ENCODE peak calls at places on chromosomes 5 and 9, in seven cellular contexts. One of them, this sample, is unnamed.

GRCh38 chr5:67014957-67015400 is 181.6 kb downstream of the CD180 start:
- DNase-seq in G401: no peak
- DNase-seq in natural killer cell: no peak
- DNase-seq in choroid plexus epithelial cell: peak; percentile 51
- DNase-seq in stimulated activated CD8-positive, alpha-beta memory T cell treated with anti-CD3 and anti-CD28 coated beads, Interleukin-15, amount 100 ng/mL, for 1 hour: no peak
- DNase-seq in neural crest cell: no peak
- DNase-seq in GM23248: no peak
- DNase-seq in this sample: peak; percentile 27

GRCh38 chr9:83280790-83281189 is 217.8 kb upstream of the RASEF start:
- DNase-seq in G401: no peak
- DNase-seq in natural killer cell: no peak
- DNase-seq in choroid plexus epithelial cell: no peak
- DNase-seq in stimulated activated CD8-positive, alpha-beta memory T cell treated with anti-CD3 and anti-CD28 coated beads, Interleukin-15, amount 100 ng/mL, for 1 hour: no peak
- DNase-seq in neural crest cell: no peak
- DNase-seq in GM23248: no peak
- DNase-seq in this sample: no peak

GRCh38 chr5:32600057-32600622 is 14.8 kb downstream of the SUB1 start:
- DNase-seq in G401: peak; percentile 58
- DNase-seq in natural killer cell: no peak
- DNase-seq in choroid plexus epithelial cell: peak; percentile 58
- DNase-seq in stimulated activated CD8-positive, alpha-beta memory T cell treated with anti-CD3 and anti-CD28 coated beads, Interleukin-15, amount 100 ng/mL, for 1 hour: no peak
- DNase-seq in neural crest cell: no peak
- DNase-seq in GM23248: peak; percentile 87
- DNase-seq in this sample: peak; percentile 57

GRCh38 chr5:79225026-79225425 is 10.9 kb upstream of the JMY start:
- DNase-seq in G401: no peak
- DNase-seq in natural killer cell: no peak
- DNase-seq in choroid plexus epithelial cell: no peak
- DNase-seq in stimulated activated CD8-positive, alpha-beta memory T cell treated with anti-CD3 and anti-CD28 coated beads, Interleukin-15, amount 100 ng/mL, for 1 hour: no peak
- DNase-seq in neural crest cell: no peak
- DNase-seq in GM23248: peak; percentile 49
- DNase-seq in this sample: peak; percentile 22

GRCh38 chr5:98775962-98776687 is 2.7 kb downstream of the RGMB start:
- DNase-seq in G401: no peak
- DNase-seq in natural killer cell: no peak
- DNase-seq in choroid plexus epithelial cell: peak; percentile 73
- DNase-seq in stimulated activated CD8-positive, alpha-beta memory T cell treated with anti-CD3 and anti-CD28 coated beads, Interleukin-15, amount 100 ng/mL, for 1 hour: no peak
- DNase-seq in neural crest cell: no peak
- DNase-seq in GM23248: peak; percentile 87
- DNase-seq in this sample: peak; percentile 94

GRCh38 chr9:77663754-77664153 is 15.6 kb upstream of the GNA14 start:
- DNase-seq in G401: no peak
- DNase-seq in natural killer cell: no peak
- DNase-seq in choroid plexus epithelial cell: no peak
- DNase-seq in stimulated activated CD8-positive, alpha-beta memory T cell treated with anti-CD3 and anti-CD28 coated beads, Interleukin-15, amount 100 ng/mL, for 1 hour: no peak
- DNase-seq in neural crest cell: no peak
- DNase-seq in GM23248: peak; percentile 35
- DNase-seq in this sample: peak; percentile 15

GRCh38 chr5:147084702-147085101 is 150.1 kb upstream of the STK32A start:
- DNase-seq in G401: no peak
- DNase-seq in natural killer cell: no peak
- DNase-seq in choroid plexus epithelial cell: no peak
- DNase-seq in stimulated activated CD8-positive, alpha-beta memory T cell treated with anti-CD3 and anti-CD28 coated beads, Interleukin-15, amount 100 ng/mL, for 1 hour: no peak
- DNase-seq in neural crest cell: peak; percentile 45
- DNase-seq in GM23248: no peak
- DNase-seq in this sample: no peak

GRCh38 chr5:3825888-3826465 is 230.3 kb downstream of the IRX1 start:
- DNase-seq in G401: peak; percentile 20
- DNase-seq in natural killer cell: no peak
- DNase-seq in choroid plexus epithelial cell: no peak
- DNase-seq in stimulated activated CD8-positive, alpha-beta memory T cell treated with anti-CD3 and anti-CD28 coated beads, Interleukin-15, amount 100 ng/mL, for 1 hour: no peak
- DNase-seq in neural crest cell: no peak
- DNase-seq in GM23248: no peak
- DNase-seq in this sample: no peak

GRCh38 chr5:32116574-32117313 is 57.4 kb downstream of the GOLPH3 start:
- DNase-seq in G401: no peak
- DNase-seq in natural killer cell: no peak
- DNase-seq in choroid plexus epithelial cell: peak; percentile 22
- DNase-seq in stimulated activated CD8-positive, alpha-beta memory T cell treated with anti-CD3 and anti-CD28 coated beads, Interleukin-15, amount 100 ng/mL, for 1 hour: no peak
- DNase-seq in neural crest cell: no peak
- DNase-seq in GM23248: peak; percentile 58
- DNase-seq in this sample: peak; percentile 26

GRCh38 chr9:127588740-127589506 is 23.2 kb upstream of the STXBP1 start:
- DNase-seq in G401: no peak
- DNase-seq in natural killer cell: no peak
- DNase-seq in choroid plexus epithelial cell: no peak
- DNase-seq in stimulated activated CD8-positive, alpha-beta memory T cell treated with anti-CD3 and anti-CD28 coated beads, Interleukin-15, amount 100 ng/mL, for 1 hour: no peak
- DNase-seq in neural crest cell: no peak
- DNase-seq in GM23248: no peak
- DNase-seq in this sample: no peak

GRCh38 chr5:93425102-93425501 is 155.9 kb downstream of the NR2F1-AS1 start:
- DNase-seq in G401: peak; percentile 39
- DNase-seq in natural killer cell: no peak
- DNase-seq in choroid plexus epithelial cell: no peak
- DNase-seq in stimulated activated CD8-positive, alpha-beta memory T cell treated with anti-CD3 and anti-CD28 coated beads, Interleukin-15, amount 100 ng/mL, for 1 hour: no peak
- DNase-seq in neural crest cell: no peak
- DNase-seq in GM23248: peak; percentile 62
- DNase-seq in this sample: no peak

GRCh38 chr9:77793909-77794308 is 145.8 kb upstream of the GNA14 start:
- DNase-seq in G401: no peak
- DNase-seq in natural killer cell: no peak
- DNase-seq in choroid plexus epithelial cell: no peak
- DNase-seq in stimulated activated CD8-positive, alpha-beta memory T cell treated with anti-CD3 and anti-CD28 coated beads, Interleukin-15, amount 100 ng/mL, for 1 hour: no peak
- DNase-seq in neural crest cell: no peak
- DNase-seq in GM23248: peak; percentile 79
- DNase-seq in this sample: peak; percentile 39

GRCh38 chr9:89278997-89279739 is 31.8 kb upstream of the CKS2 start:
- DNase-seq in G401: peak; percentile 40
- DNase-seq in natural killer cell: no peak
- DNase-seq in choroid plexus epithelial cell: peak; percentile 89
- DNase-seq in stimulated activated CD8-positive, alpha-beta memory T cell treated with anti-CD3 and anti-CD28 coated beads, Interleukin-15, amount 100 ng/mL, for 1 hour: no peak
- DNase-seq in neural crest cell: peak; percentile 31
- DNase-seq in GM23248: peak; percentile 78
- DNase-seq in this sample: peak; percentile 77

GRCh38 chr5:98064118-98064517 is 709.3 kb upstream of the RGMB start:
- DNase-seq in G401: no peak
- DNase-seq in natural killer cell: no peak
- DNase-seq in choroid plexus epithelial cell: no peak
- DNase-seq in stimulated activated CD8-positive, alpha-beta memory T cell treated with anti-CD3 and anti-CD28 coated beads, Interleukin-15, amount 100 ng/mL, for 1 hour: no peak
- DNase-seq in neural crest cell: no peak
- DNase-seq in GM23248: no peak
- DNase-seq in this sample: no peak

GRCh38 chr5:138990986-138991645 is 116.0 kb upstream of the LRRTM2 start:
- DNase-seq in G401: no peak
- DNase-seq in natural killer cell: no peak
- DNase-seq in choroid plexus epithelial cell: no peak
- DNase-seq in stimulated activated CD8-positive, alpha-beta memory T cell treated with anti-CD3 and anti-CD28 coated beads, Interleukin-15, amount 100 ng/mL, for 1 hour: no peak
- DNase-seq in neural crest cell: no peak
- DNase-seq in GM23248: no peak
- DNase-seq in this sample: no peak